ENCODE peak calls at places on chromosomes 3 and 15, in six cellular contexts. One of them, this sample, is unnamed.
A peak's percentile ranks its signal among the peaks of the same experiment; 100 is the strongest.

GRCh38 chr15:66783327-66784124 is 81.5 kb downstream of the SMAD6 start:
- DNase-seq in ACHN: no peak
- DNase-seq in activated CD4-positive, CD25-positive, alpha-beta regulatory T cell treated with anti-CD3 and anti-CD28 coated beads, Interleukin-2, amount 50 U/mL, for 16 hours: no peak
- DNase-seq in left lung: no peak
- DNase-seq in GM10248: no peak
- DNase-seq in CD8-positive, alpha-beta memory T cell: no peak
- DNase-seq in this sample: no peak

GRCh38 chr3:79490165-79491028 is 277.4 kb downstream of the ROBO1 start:
- DNase-seq in ACHN: no peak
- DNase-seq in activated CD4-positive, CD25-positive, alpha-beta regulatory T cell treated with anti-CD3 and anti-CD28 coated beads, Interleukin-2, amount 50 U/mL, for 16 hours: no peak
- DNase-seq in left lung: no peak
- DNase-seq in GM10248: no peak
- DNase-seq in CD8-positive, alpha-beta memory T cell: no peak
- DNase-seq in this sample: peak; percentile 52

GRCh38 chr3:10408680-10409079 is 87.8 kb upstream of the SEC13 start:
- DNase-seq in ACHN: no peak
- DNase-seq in activated CD4-positive, CD25-positive, alpha-beta regulatory T cell treated with anti-CD3 and anti-CD28 coated beads, Interleukin-2, amount 50 U/mL, for 16 hours: no peak
- DNase-seq in left lung: no peak
- DNase-seq in GM10248: no peak
- DNase-seq in CD8-positive, alpha-beta memory T cell: no peak
- DNase-seq in this sample: no peak

GRCh38 chr3:38003371-38003816 is 12.8 kb downstream of the VILL start:
- DNase-seq in ACHN: peak; percentile 30
- DNase-seq in activated CD4-positive, CD25-positive, alpha-beta regulatory T cell treated with anti-CD3 and anti-CD28 coated beads, Interleukin-2, amount 50 U/mL, for 16 hours: no peak
- DNase-seq in left lung: peak; percentile 91
- DNase-seq in GM10248: peak; percentile 72
- DNase-seq in CD8-positive, alpha-beta memory T cell: peak; percentile 70
- DNase-seq in this sample: peak; percentile 75

GRCh38 chr3:156449712-156450574 is 105.0 kb downstream of the SSR3 start:
- DNase-seq in ACHN: peak; percentile 28
- DNase-seq in activated CD4-positive, CD25-positive, alpha-beta regulatory T cell treated with anti-CD3 and anti-CD28 coated beads, Interleukin-2, amount 50 U/mL, for 16 hours: no peak
- DNase-seq in left lung: no peak
- DNase-seq in GM10248: peak; percentile 40
- DNase-seq in CD8-positive, alpha-beta memory T cell: no peak
- DNase-seq in this sample: no peak

GRCh38 chr15:52730163-52730562 is 51.0 kb upstream of the ATOSA start:
- DNase-seq in ACHN: no peak
- DNase-seq in activated CD4-positive, CD25-positive, alpha-beta regulatory T cell treated with anti-CD3 and anti-CD28 coated beads, Interleukin-2, amount 50 U/mL, for 16 hours: peak; percentile 27
- DNase-seq in left lung: no peak
- DNase-seq in GM10248: no peak
- DNase-seq in CD8-positive, alpha-beta memory T cell: peak; percentile 66
- DNase-seq in this sample: no peak

GRCh38 chr3:181725033-181725775 is 13.5 kb downstream of the SOX2 start:
- DNase-seq in ACHN: no peak
- DNase-seq in activated CD4-positive, CD25-positive, alpha-beta regulatory T cell treated with anti-CD3 and anti-CD28 coated beads, Interleukin-2, amount 50 U/mL, for 16 hours: no peak
- DNase-seq in left lung: no peak
- DNase-seq in GM10248: no peak
- DNase-seq in CD8-positive, alpha-beta memory T cell: no peak
- DNase-seq in this sample: no peak

GRCh38 chr15:77513226-77513625 is 92.5 kb downstream of the HMG20A start:
- DNase-seq in ACHN: no peak
- DNase-seq in activated CD4-positive, CD25-positive, alpha-beta regulatory T cell treated with anti-CD3 and anti-CD28 coated beads, Interleukin-2, amount 50 U/mL, for 16 hours: no peak
- DNase-seq in left lung: no peak
- DNase-seq in GM10248: no peak
- DNase-seq in CD8-positive, alpha-beta memory T cell: no peak
- DNase-seq in this sample: no peak

GRCh38 chr15:101604124-101604874 is 47.9 kb downstream of the TM2D3 start:
- DNase-seq in ACHN: no peak
- DNase-seq in activated CD4-positive, CD25-positive, alpha-beta regulatory T cell treated with anti-CD3 and anti-CD28 coated beads, Interleukin-2, amount 50 U/mL, for 16 hours: no peak
- DNase-seq in left lung: no peak
- DNase-seq in GM10248: no peak
- DNase-seq in CD8-positive, alpha-beta memory T cell: no peak
- DNase-seq in this sample: no peak

GRCh38 chr3:149128856-149129255 is 582 bp upstream of the HPS3 start:
- DNase-seq in ACHN: peak; percentile 12
- DNase-seq in activated CD4-positive, CD25-positive, alpha-beta regulatory T cell treated with anti-CD3 and anti-CD28 coated beads, Interleukin-2, amount 50 U/mL, for 16 hours: no peak
- DNase-seq in left lung: no peak
- DNase-seq in GM10248: no peak
- DNase-seq in CD8-positive, alpha-beta memory T cell: no peak
- DNase-seq in this sample: no peak

GRCh38 chr3:64878372-64878771 is 190.6 kb upstream of the ADAMTS9 start:
- DNase-seq in ACHN: no peak
- DNase-seq in activated CD4-positive, CD25-positive, alpha-beta regulatory T cell treated with anti-CD3 and anti-CD28 coated beads, Interleukin-2, amount 50 U/mL, for 16 hours: no peak
- DNase-seq in left lung: no peak
- DNase-seq in GM10248: no peak
- DNase-seq in CD8-positive, alpha-beta memory T cell: no peak
- DNase-seq in this sample: no peak

GRCh38 chr3:63047068-63047467 is 171.9 kb upstream of the CADPS start:
- DNase-seq in ACHN: no peak
- DNase-seq in activated CD4-positive, CD25-positive, alpha-beta regulatory T cell treated with anti-CD3 and anti-CD28 coated beads, Interleukin-2, amount 50 U/mL, for 16 hours: no peak
- DNase-seq in left lung: no peak
- DNase-seq in GM10248: no peak
- DNase-seq in CD8-positive, alpha-beta memory T cell: no peak
- DNase-seq in this sample: no peak

GRCh38 chr3:49133226-49133951 is 539 bp upstream of the LAMB2 start:
- DNase-seq in ACHN: peak; percentile 84
- DNase-seq in activated CD4-positive, CD25-positive, alpha-beta regulatory T cell treated with anti-CD3 and anti-CD28 coated beads, Interleukin-2, amount 50 U/mL, for 16 hours: no peak
- DNase-seq in left lung: peak; percentile 89
- DNase-seq in GM10248: no peak
- DNase-seq in CD8-positive, alpha-beta memory T cell: no peak
- DNase-seq in this sample: peak; percentile 88

GRCh38 chr15:98647026-98647773 is 1.1 kb upstream of the IGF1R start:
- DNase-seq in ACHN: peak; percentile 84
- DNase-seq in activated CD4-positive, CD25-positive, alpha-beta regulatory T cell treated with anti-CD3 and anti-CD28 coated beads, Interleukin-2, amount 50 U/mL, for 16 hours: peak; percentile 12
- DNase-seq in left lung: peak; percentile 91
- DNase-seq in GM10248: peak; percentile 81
- DNase-seq in CD8-positive, alpha-beta memory T cell: peak; percentile 60
- DNase-seq in this sample: peak; percentile 81

GRCh38 chr15:23642413-23643044 is 5.1 kb downstream of the MAGEL2 start:
- DNase-seq in ACHN: peak; percentile 53
- DNase-seq in activated CD4-positive, CD25-positive, alpha-beta regulatory T cell treated with anti-CD3 and anti-CD28 coated beads, Interleukin-2, amount 50 U/mL, for 16 hours: no peak
- DNase-seq in left lung: peak; percentile 64
- DNase-seq in GM10248: no peak
- DNase-seq in CD8-positive, alpha-beta memory T cell: no peak
- DNase-seq in this sample: peak; percentile 57

GRCh38 chr3:197810901-197811300 is 19.8 kb downstream of the LRCH3 start:
- DNase-seq in ACHN: no peak
- DNase-seq in activated CD4-positive, CD25-positive, alpha-beta regulatory T cell treated with anti-CD3 and anti-CD28 coated beads, Interleukin-2, amount 50 U/mL, for 16 hours: no peak
- DNase-seq in left lung: no peak
- DNase-seq in GM10248: no peak
- DNase-seq in CD8-positive, alpha-beta memory T cell: no peak
- DNase-seq in this sample: no peak